ENCODE peak calls at places on chromosomes 3 and 15, in six cellular contexts. One of them, this sample, is unnamed.

GRCh38 chr3:71398157-71398836 is 185.2 kb downstream of the FOXP1 start:
- DNase-seq in IMR-90: no peak
- DNase-seq in spleen: no peak
- DNase-seq in fibroblast of lung: peak; percentile 32
- DNase-seq in naive thymus-derived CD4-positive, alpha-beta T cell: peak; percentile 73
- DNase-seq in Panc1: no peak
- DNase-seq in this sample: no peak

GRCh38 chr3:147298511-147298982 is 107.8 kb downstream of the ZIC4 start:
- DNase-seq in Panc1: no peak
- DNase-seq in fibroblast of lung: peak; percentile 100
- DNase-seq in naive thymus-derived CD4-positive, alpha-beta T cell: no peak
- DNase-seq in spleen: no peak
- DNase-seq in IMR-90: peak; percentile 100
- DNase-seq in this sample: no peak

GRCh38 chr3:132001036-132001435 is 33.8 kb downstream of the CPNE4 start:
- DNase-seq in fibroblast of lung: no peak
- DNase-seq in spleen: no peak
- DNase-seq in Panc1: no peak
- DNase-seq in naive thymus-derived CD4-positive, alpha-beta T cell: no peak
- DNase-seq in IMR-90: no peak
- DNase-seq in this sample: no peak

GRCh38 chr3:142053244-142053643 is 96.1 kb downstream of the TFDP2 start:
- DNase-seq in naive thymus-derived CD4-positive, alpha-beta T cell: no peak
- DNase-seq in Panc1: no peak
- DNase-seq in fibroblast of lung: peak; percentile 1
- DNase-seq in IMR-90: no peak
- DNase-seq in spleen: no peak
- DNase-seq in this sample: no peak

GRCh38 chr3:38274864-38275649 is 7.0 kb upstream of the SLC22A14 start:
- DNase-seq in fibroblast of lung: no peak
- DNase-seq in spleen: no peak
- DNase-seq in IMR-90: no peak
- DNase-seq in naive thymus-derived CD4-positive, alpha-beta T cell: no peak
- DNase-seq in Panc1: no peak
- DNase-seq in this sample: peak; percentile 63

GRCh38 chr3:71589132-71589531 is 5.6 kb upstream of the FOXP1 start:
- DNase-seq in spleen: no peak
- DNase-seq in naive thymus-derived CD4-positive, alpha-beta T cell: no peak
- DNase-seq in fibroblast of lung: no peak
- DNase-seq in Panc1: no peak
- DNase-seq in IMR-90: no peak
- DNase-seq in this sample: no peak

GRCh38 chr3:94671078-94671477 is 608.2 kb downstream of the NSUN3 start:
- DNase-seq in fibroblast of lung: peak; percentile 1
- DNase-seq in spleen: no peak
- DNase-seq in IMR-90: no peak
- DNase-seq in Panc1: no peak
- DNase-seq in naive thymus-derived CD4-positive, alpha-beta T cell: no peak
- DNase-seq in this sample: no peak

GRCh38 chr15:41872166-41872747 is 21.6 kb downstream of the SPTBN5 start:
- DNase-seq in spleen: no peak
- DNase-seq in fibroblast of lung: no peak
- DNase-seq in naive thymus-derived CD4-positive, alpha-beta T cell: no peak
- DNase-seq in Panc1: no peak
- DNase-seq in IMR-90: no peak
- DNase-seq in this sample: no peak

GRCh38 chr3:190182418-190183043 is 61.8 kb upstream of the P3H2 start:
- DNase-seq in spleen: no peak
- DNase-seq in IMR-90: peak; percentile 93
- DNase-seq in naive thymus-derived CD4-positive, alpha-beta T cell: no peak
- DNase-seq in fibroblast of lung: peak; percentile 71
- DNase-seq in Panc1: peak; percentile 43
- DNase-seq in this sample: no peak

GRCh38 chr3:72373139-72373538 is 475.1 kb downstream of the SHQ1 start:
- DNase-seq in IMR-90: no peak
- DNase-seq in spleen: no peak
- DNase-seq in Panc1: no peak
- DNase-seq in fibroblast of lung: no peak
- DNase-seq in naive thymus-derived CD4-positive, alpha-beta T cell: no peak
- DNase-seq in this sample: no peak

GRCh38 chr3:181464033-181464694 is 247.6 kb upstream of the SOX2 start:
- DNase-seq in naive thymus-derived CD4-positive, alpha-beta T cell: no peak
- DNase-seq in spleen: no peak
- DNase-seq in IMR-90: no peak
- DNase-seq in fibroblast of lung: no peak
- DNase-seq in Panc1: no peak
- DNase-seq in this sample: no peak

GRCh38 chr3:194298331-194299227 is 52.5 kb downstream of the CPN2 start:
- DNase-seq in IMR-90: no peak
- DNase-seq in naive thymus-derived CD4-positive, alpha-beta T cell: no peak
- DNase-seq in fibroblast of lung: no peak
- DNase-seq in spleen: peak; percentile 58
- DNase-seq in Panc1: no peak
- DNase-seq in this sample: peak; percentile 28

GRCh38 chr3:194294888-194295214 is 56.3 kb downstream of the CPN2 start:
- DNase-seq in IMR-90: no peak
- DNase-seq in fibroblast of lung: no peak
- DNase-seq in Panc1: no peak
- DNase-seq in spleen: no peak
- DNase-seq in naive thymus-derived CD4-positive, alpha-beta T cell: no peak
- DNase-seq in this sample: peak; percentile 9

GRCh38 chr3:194296448-194296831 is 54.7 kb downstream of the CPN2 start:
- DNase-seq in fibroblast of lung: peak; percentile 90
- DNase-seq in naive thymus-derived CD4-positive, alpha-beta T cell: no peak
- DNase-seq in Panc1: no peak
- DNase-seq in spleen: no peak
- DNase-seq in IMR-90: peak; percentile 50
- DNase-seq in this sample: peak; percentile 87

GRCh38 chr3:194294199-194294887 is 56.8 kb downstream of the CPN2 start:
- DNase-seq in IMR-90: no peak
- DNase-seq in fibroblast of lung: no peak
- DNase-seq in Panc1: no peak
- DNase-seq in naive thymus-derived CD4-positive, alpha-beta T cell: no peak
- DNase-seq in spleen: peak; percentile 63
- DNase-seq in this sample: no peak

GRCh38 chr3:194296832-194297666 is 54.1 kb downstream of the CPN2 start:
- DNase-seq in naive thymus-derived CD4-positive, alpha-beta T cell: no peak
- DNase-seq in spleen: peak; percentile 83
- DNase-seq in fibroblast of lung: peak; percentile 61
- DNase-seq in Panc1: no peak
- DNase-seq in IMR-90: no peak
- DNase-seq in this sample: peak; percentile 86
- H3K4me3 ChIP-seq in naive thymus-derived CD4-positive, alpha-beta T cell: no peak overlapping the region
- H3K4me3 ChIP-seq in spleen: peak overlapping the region; percentile 3
- H3K4me3 ChIP-seq in fibroblast of lung: peak overlapping the region; percentile 16
- H3K4me3 ChIP-seq in Panc1: peak overlapping the region; percentile 15
- H3K4me3 ChIP-seq in IMR-90: no peak overlapping the region
- H3K4me3 ChIP-seq in this sample: no peak overlapping the region

DNA sequence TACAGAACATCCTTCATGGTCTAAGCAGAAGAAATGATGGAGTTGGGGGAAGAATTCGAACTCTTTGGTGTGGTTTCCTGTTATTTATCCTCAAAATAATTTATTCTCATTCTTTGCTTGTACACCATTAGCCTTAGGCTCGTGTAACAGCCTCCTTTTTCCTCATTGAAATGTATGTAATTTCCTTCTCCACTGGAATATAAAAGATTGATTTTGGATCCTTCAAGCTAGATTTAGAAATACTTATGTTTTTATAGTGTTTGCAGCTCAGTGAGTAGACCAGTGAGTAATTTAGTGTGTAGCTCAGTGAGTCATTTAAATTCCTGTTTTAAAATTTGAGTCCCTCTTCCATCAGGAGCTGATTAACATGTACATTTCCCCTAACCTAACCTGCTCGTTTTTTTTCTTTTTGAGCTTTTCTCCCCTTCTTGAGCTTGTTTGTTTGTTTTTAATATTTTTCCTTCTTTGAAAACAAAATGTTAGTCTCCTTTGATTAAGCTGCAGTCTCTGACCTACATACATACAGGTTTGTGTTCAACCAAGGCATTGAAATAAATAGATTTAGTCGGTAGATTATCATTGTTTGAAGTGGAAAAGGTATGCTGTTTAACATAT is 5.6 kb downstream of the USP3 start:
- DNase-seq in Panc1: peak; percentile 56
- DNase-seq in naive thymus-derived CD4-positive, alpha-beta T cell: no peak
- DNase-seq in spleen: no peak
- DNase-seq in fibroblast of lung: peak; percentile 83
- DNase-seq in IMR-90: peak; percentile 83
- DNase-seq in this sample: no peak
- H3K4me1 ChIP-seq in Panc1: peaks cover 86% of the 10 kb centered on the region
- H3K4me1 ChIP-seq in naive thymus-derived CD4-positive, alpha-beta T cell: peaks cover 76% of the 10 kb centered on the region
- H3K4me1 ChIP-seq in spleen: peaks cover 95% of the 10 kb centered on the region
- H3K4me1 ChIP-seq in fibroblast of lung: peaks cover 16% of the 10 kb centered on the region
- H3K4me1 ChIP-seq in IMR-90: peaks cover 9% of the 10 kb centered on the region
- H3K4me1 ChIP-seq in this sample: peaks cover 66% of the 10 kb centered on the region

DNA sequence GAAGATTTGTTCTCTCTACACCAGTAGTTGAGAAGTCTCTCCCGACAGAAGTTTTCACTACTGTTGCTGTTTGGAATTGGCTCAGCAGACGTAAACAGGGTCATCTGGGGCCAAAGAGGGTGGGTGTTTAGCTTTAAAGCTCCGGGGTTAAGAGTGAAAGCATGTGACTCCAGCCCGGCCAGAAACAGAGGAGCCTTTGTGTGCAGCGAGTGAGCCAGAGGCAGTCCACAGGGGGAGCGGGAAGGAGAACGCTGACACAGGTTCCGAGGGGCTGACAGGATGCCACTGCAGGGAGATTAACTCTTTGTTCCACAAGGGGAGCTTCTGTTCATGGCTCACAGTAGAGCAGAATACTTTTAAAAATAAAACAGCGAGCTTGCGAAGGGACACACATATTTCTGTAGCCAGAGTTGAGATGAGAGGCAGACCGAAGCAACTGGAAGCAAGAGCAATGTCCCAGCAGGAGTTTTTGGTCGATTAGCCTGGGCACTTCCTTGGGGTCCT is 26.9 kb downstream of the BMF start:
- DNase-seq in naive thymus-derived CD4-positive, alpha-beta T cell: no peak
- DNase-seq in spleen: peak; percentile 80
- DNase-seq in IMR-90: peak; percentile 75
- DNase-seq in fibroblast of lung: peak; percentile 73
- DNase-seq in Panc1: no peak
- DNase-seq in this sample: peak; percentile 71
- H3K4me3 ChIP-seq in naive thymus-derived CD4-positive, alpha-beta T cell: no peak overlapping the region
- H3K4me3 ChIP-seq in spleen: peak overlapping the region; percentile 5
- H3K4me3 ChIP-seq in IMR-90: peak overlapping the region; percentile 26
- H3K4me3 ChIP-seq in fibroblast of lung: peak overlapping the region; percentile 42
- H3K4me3 ChIP-seq in Panc1: peak overlapping the region; percentile 5
- H3K4me3 ChIP-seq in this sample: peak overlapping the region; percentile 2

GRCh38 chr15:66767370-66767769 is 65.3 kb downstream of the SMAD6 start:
- DNase-seq in spleen: peak; percentile 20
- DNase-seq in Panc1: no peak
- DNase-seq in naive thymus-derived CD4-positive, alpha-beta T cell: no peak
- DNase-seq in IMR-90: no peak
- DNase-seq in fibroblast of lung: no peak
- DNase-seq in this sample: no peak
- H3K4me1 ChIP-seq in spleen: peaks cover 40% of the 10 kb centered on the region
- H3K4me1 ChIP-seq in Panc1: peaks cover 96% of the 10 kb centered on the region
- H3K4me1 ChIP-seq in naive thymus-derived CD4-positive, alpha-beta T cell: no peaks in the 10 kb centered on the region
- H3K4me1 ChIP-seq in IMR-90: peaks cover 53% of the 10 kb centered on the region
- H3K4me1 ChIP-seq in fibroblast of lung: peaks cover 26% of the 10 kb centered on the region
- H3K4me1 ChIP-seq in this sample: peaks cover 14% of the 10 kb centered on the region

DNA sequence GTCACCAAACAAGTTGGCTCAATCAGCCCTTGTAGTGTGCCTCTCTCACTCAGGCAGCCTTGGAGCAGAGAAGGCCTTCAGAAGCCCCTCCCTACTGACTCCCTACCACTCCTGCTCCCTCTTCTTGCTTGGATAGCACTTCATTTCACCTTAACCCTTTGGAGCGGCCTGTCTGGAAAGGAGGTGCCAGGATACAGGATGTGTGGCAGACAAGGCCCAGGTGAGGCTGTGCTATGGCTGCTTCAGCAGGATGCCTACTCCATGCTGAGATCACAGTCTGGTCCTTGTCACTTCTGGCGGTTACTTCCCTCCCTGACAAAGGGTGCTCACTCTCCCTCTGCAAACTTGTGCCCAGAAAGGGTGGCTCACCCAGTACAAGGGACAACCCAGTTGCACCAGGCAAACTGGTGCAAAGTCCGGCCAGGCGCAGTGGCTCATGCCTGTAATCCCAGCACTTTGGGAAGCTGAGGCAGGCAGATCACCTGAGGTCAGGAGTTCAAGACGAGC is 1.0 kb downstream of the MON1A start:
- DNase-seq in naive thymus-derived CD4-positive, alpha-beta T cell: no peak
- DNase-seq in spleen: no peak
- DNase-seq in IMR-90: no peak
- DNase-seq in Panc1: no peak
- DNase-seq in fibroblast of lung: no peak
- DNase-seq in this sample: no peak
- H3K4me3 ChIP-seq in naive thymus-derived CD4-positive, alpha-beta T cell: no peak overlapping the region
- H3K4me3 ChIP-seq in spleen: peak overlapping the region; percentile 88
- H3K4me3 ChIP-seq in IMR-90: no peak overlapping the region
- H3K4me3 ChIP-seq in Panc1: peak overlapping the region; percentile 66
- H3K4me3 ChIP-seq in fibroblast of lung: no peak overlapping the region
- H3K4me3 ChIP-seq in this sample: no peak overlapping the region

DNA sequence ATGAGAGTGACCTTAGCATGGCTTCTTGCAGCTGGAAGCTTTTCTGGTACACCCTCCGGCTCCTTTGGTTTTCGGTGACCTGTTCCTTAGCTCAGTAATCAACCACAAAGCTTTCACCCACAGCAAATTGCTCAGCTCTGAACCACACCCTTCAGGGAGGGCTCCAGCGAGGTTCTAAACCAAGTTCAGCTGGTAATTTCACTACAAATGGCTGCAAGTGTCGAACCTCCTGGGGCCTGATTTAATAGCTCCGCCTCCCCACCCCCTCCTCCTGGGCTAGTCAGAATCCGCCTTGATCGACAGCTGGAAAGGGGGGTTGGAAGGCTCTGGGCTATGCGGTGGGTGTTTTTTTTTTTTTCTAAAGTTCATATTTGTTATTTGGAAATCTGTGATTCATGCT is 150.9 kb upstream of the MCTP2 start:
- DNase-seq in spleen: no peak
- DNase-seq in fibroblast of lung: peak; percentile 83
- DNase-seq in IMR-90: no peak
- DNase-seq in Panc1: no peak
- DNase-seq in naive thymus-derived CD4-positive, alpha-beta T cell: no peak
- DNase-seq in this sample: no peak
- H3K4me1 ChIP-seq in spleen: no peaks in the 10 kb centered on the region
- H3K4me1 ChIP-seq in fibroblast of lung: no peaks in the 10 kb centered on the region
- H3K4me1 ChIP-seq in IMR-90: peaks cover 2% of the 10 kb centered on the region
- H3K4me1 ChIP-seq in Panc1: no peaks in the 10 kb centered on the region
- H3K4me1 ChIP-seq in naive thymus-derived CD4-positive, alpha-beta T cell: no peaks in the 10 kb centered on the region
- H3K4me1 ChIP-seq in this sample: no peaks in the 10 kb centered on the region

DNA sequence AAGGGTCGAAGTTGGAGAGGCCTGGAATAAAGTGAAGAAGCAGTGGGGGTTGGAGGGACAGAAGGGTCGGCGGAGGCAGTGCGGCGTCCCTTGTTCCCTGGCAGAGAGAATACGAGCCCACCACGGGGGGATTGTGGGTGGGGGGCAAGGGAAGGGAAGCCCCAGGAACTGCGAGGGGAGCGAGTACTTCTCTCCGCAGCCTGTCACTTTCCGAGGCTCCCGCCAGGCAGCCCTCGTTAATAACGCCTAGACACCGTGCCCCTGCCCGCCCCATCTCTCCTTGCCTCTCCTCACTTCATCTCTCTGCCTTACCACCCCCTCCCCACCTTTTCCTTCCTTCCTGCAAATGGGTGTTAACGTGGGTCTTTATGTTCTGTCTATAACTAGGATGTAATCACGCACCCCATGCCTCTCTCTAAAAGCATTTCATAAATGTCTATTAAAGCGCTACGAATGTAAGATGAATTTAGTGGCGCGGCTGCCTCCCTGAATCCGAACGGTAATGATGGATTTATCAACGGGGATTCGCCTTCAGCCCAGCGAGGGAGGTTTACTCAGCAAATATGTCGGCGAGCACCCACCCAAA is 13.7 kb downstream of the NR2F2 start:
- DNase-seq in naive thymus-derived CD4-positive, alpha-beta T cell: no peak
- DNase-seq in fibroblast of lung: peak; percentile 43
- DNase-seq in IMR-90: no peak
- DNase-seq in Panc1: no peak
- DNase-seq in spleen: no peak
- DNase-seq in this sample: peak; percentile 8
- H3K4me3 ChIP-seq in naive thymus-derived CD4-positive, alpha-beta T cell: no peak overlapping the region
- H3K4me3 ChIP-seq in fibroblast of lung: peak overlapping the region; percentile 61
- H3K4me3 ChIP-seq in IMR-90: peak overlapping the region; percentile 46
- H3K4me3 ChIP-seq in Panc1: no peak overlapping the region
- H3K4me3 ChIP-seq in spleen: peak overlapping the region; percentile 59
- H3K4me3 ChIP-seq in this sample: no peak overlapping the region